ENCODE peak calls at places on chromosomes 2 and 18, in four cellular contexts. One of them, this sample, is unnamed.

GRCh38 chr18:11407900-11408299 is 201.5 kb upstream of the SLC35G4 start:
- DNase-seq in Panc1: no peak
- DNase-seq in pancreas: no peak
- DNase-seq in hepatocyte: no peak
- DNase-seq in this sample: no peak

GRCh38 chr2:230842473-230842872 is 22.3 kb upstream of the ITM2C start:
- DNase-seq in Panc1: no peak
- DNase-seq in pancreas: no peak
- DNase-seq in hepatocyte: no peak
- DNase-seq in this sample: no peak

GRCh38 chr2:144094408-144095151 is 425.3 kb downstream of the ZEB2 start:
- DNase-seq in Panc1: no peak
- DNase-seq in pancreas: no peak
- DNase-seq in hepatocyte: no peak
- DNase-seq in this sample: no peak

GRCh38 chr18:49111191-49111988 is 160.6 kb upstream of the SMAD7 start:
- DNase-seq in Panc1: no peak
- DNase-seq in pancreas: no peak
- DNase-seq in hepatocyte: no peak
- DNase-seq in this sample: peak; percentile 20

GRCh38 chr2:130335226-130335625 is 7.5 kb upstream of the IMP4 start:
- DNase-seq in Panc1: no peak
- DNase-seq in pancreas: no peak
- DNase-seq in hepatocyte: no peak
- DNase-seq in this sample: no peak

GRCh38 chr2:136207030-136207623 is 89.2 kb upstream of the CXCR4 start:
- DNase-seq in Panc1: no peak
- DNase-seq in pancreas: no peak
- DNase-seq in hepatocyte: no peak
- DNase-seq in this sample: no peak

GRCh38 chr2:25740810-25741381 is 67.5 kb upstream of the DTNB start:
- DNase-seq in Panc1: no peak
- DNase-seq in pancreas: no peak
- DNase-seq in hepatocyte: no peak
- DNase-seq in this sample: no peak

GRCh38 chr18:62512996-62513395 is 9.8 kb upstream of the ZCCHC2 start:
- DNase-seq in Panc1: no peak
- DNase-seq in pancreas: no peak
- DNase-seq in hepatocyte: no peak
- DNase-seq in this sample: no peak

GRCh38 chr2:173553589-173553988 is 198.9 kb downstream of the CDCA7 start:
- DNase-seq in Panc1: no peak
- DNase-seq in pancreas: no peak
- DNase-seq in hepatocyte: peak; percentile 49
- DNase-seq in this sample: no peak

GRCh38 chr2:154477319-154477718 is 221.2 kb upstream of the KCNJ3 start:
- DNase-seq in Panc1: no peak
- DNase-seq in pancreas: no peak
- DNase-seq in hepatocyte: no peak
- DNase-seq in this sample: no peak

GRCh38 chr2:214410918-214411554 is at the start of gene VWC2L:
- DNase-seq in Panc1: no peak
- DNase-seq in pancreas: peak; percentile 54
- DNase-seq in hepatocyte: peak; percentile 91
- DNase-seq in this sample: peak; percentile 43

DNA sequence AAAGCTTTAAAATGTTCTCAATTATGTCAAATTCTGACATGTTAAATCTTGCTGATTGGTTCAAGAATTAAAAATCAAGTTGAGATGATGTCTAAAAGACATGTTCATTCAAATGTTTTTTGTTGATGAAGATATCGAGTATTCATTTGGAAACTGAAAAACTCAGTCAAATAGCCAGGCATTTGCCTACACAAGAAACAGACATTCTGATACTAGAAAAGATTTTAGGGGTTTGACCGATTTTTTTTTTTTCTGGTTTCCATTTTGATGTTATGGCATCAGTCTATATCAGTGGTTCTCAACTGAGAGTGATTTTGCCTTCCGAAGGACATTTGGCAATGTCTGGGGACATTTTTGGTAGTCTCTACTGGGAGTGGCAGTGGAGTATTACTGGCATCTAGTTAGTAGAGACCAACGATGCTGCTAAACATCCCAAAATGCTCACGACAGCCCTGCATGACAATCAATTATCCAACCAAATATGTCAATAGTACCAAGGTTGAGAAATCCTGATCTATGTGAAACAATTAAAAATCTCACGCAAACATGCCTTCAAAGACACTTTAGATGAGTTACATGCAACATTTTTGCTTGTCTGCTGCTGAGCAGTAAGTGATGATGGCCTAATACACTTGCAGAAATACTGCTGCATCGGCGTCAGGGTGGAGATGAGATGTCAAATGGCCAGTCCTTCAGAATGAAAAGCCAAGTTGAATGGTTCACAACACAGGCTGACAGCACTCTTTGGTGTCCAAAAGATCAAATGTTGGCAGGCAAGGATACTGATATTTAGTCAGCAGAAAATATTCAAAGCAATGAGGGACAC is 12.5 kb downstream of the RASGRP3 start:
- DNase-seq in Panc1: no peak
- DNase-seq in pancreas: no peak
- DNase-seq in hepatocyte: no peak
- DNase-seq in this sample: no peak
- H3K4me1 ChIP-seq in Panc1: no peaks in the 10 kb centered on the region
- H3K4me1 ChIP-seq in pancreas: no peaks in the 10 kb centered on the region
- H3K4me1 ChIP-seq in hepatocyte: no peaks in the 10 kb centered on the region
- H3K4me1 ChIP-seq in this sample: no peaks in the 10 kb centered on the region

GRCh38 chr2:80364511-80365212 is 60.1 kb upstream of the LRRTM1 start:
- DNase-seq in Panc1: no peak
- DNase-seq in pancreas: no peak
- DNase-seq in hepatocyte: no peak
- DNase-seq in this sample: no peak

GRCh38 chr2:80363330-80363729 is 58.8 kb upstream of the LRRTM1 start:
- DNase-seq in Panc1: no peak
- DNase-seq in pancreas: no peak
- DNase-seq in hepatocyte: no peak
- DNase-seq in this sample: no peak

GRCh38 chr2:80361904-80362303 is 57.4 kb upstream of the LRRTM1 start:
- DNase-seq in Panc1: no peak
- DNase-seq in pancreas: no peak
- DNase-seq in hepatocyte: no peak
- DNase-seq in this sample: no peak

GRCh38 chr2:80363951-80364350 is 59.4 kb upstream of the LRRTM1 start:
- DNase-seq in Panc1: no peak
- DNase-seq in pancreas: no peak
- DNase-seq in hepatocyte: no peak
- DNase-seq in this sample: no peak

DNA sequence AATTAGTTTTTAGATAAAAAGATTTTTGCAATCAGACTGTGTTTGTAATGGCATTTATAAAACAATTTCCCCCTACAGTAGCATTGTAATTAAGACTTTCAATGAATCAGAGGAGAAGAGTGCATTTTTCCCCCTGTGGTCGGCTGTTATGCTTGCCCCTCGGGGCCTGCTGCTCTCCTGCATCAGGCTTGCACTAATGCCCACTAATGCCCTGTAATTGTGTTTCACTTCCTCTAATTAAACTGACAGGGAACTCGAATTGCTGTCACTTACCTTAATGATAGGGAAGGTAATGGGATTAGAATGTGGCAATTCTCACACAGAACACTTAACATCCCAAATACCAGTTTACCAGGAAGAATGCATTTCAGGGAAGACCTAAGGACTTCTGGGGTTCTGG is 61.2 kb upstream of the LRRTM1 start:
- DNase-seq in Panc1: no peak
- DNase-seq in pancreas: no peak
- DNase-seq in hepatocyte: no peak
- DNase-seq in this sample: peak; percentile 28
- H3K4me1 ChIP-seq in Panc1: no peaks in the 10 kb centered on the region
- H3K4me1 ChIP-seq in pancreas: no peaks in the 10 kb centered on the region
- H3K4me1 ChIP-seq in hepatocyte: no peaks in the 10 kb centered on the region
- H3K4me1 ChIP-seq in this sample: peaks cover 5% of the 10 kb centered on the region

GRCh38 chr2:127082974-127083373 is 24.0 kb downstream of the BIN1 start:
- DNase-seq in Panc1: no peak
- DNase-seq in pancreas: no peak
- DNase-seq in hepatocyte: no peak
- DNase-seq in this sample: no peak

GRCh38 chr2:127080226-127080940 is 26.6 kb downstream of the BIN1 start:
- DNase-seq in Panc1: no peak
- DNase-seq in pancreas: no peak
- DNase-seq in hepatocyte: peak; percentile 76
- DNase-seq in this sample: no peak

GRCh38 chr2:127079358-127079920 is 27.5 kb downstream of the BIN1 start:
- DNase-seq in Panc1: no peak
- DNase-seq in pancreas: no peak
- DNase-seq in hepatocyte: no peak
- DNase-seq in this sample: no peak

GRCh38 chr2:127081826-127082633 is 24.9 kb downstream of the BIN1 start:
- DNase-seq in Panc1: no peak
- DNase-seq in pancreas: no peak
- DNase-seq in hepatocyte: peak; percentile 52
- DNase-seq in this sample: no peak

DNA sequence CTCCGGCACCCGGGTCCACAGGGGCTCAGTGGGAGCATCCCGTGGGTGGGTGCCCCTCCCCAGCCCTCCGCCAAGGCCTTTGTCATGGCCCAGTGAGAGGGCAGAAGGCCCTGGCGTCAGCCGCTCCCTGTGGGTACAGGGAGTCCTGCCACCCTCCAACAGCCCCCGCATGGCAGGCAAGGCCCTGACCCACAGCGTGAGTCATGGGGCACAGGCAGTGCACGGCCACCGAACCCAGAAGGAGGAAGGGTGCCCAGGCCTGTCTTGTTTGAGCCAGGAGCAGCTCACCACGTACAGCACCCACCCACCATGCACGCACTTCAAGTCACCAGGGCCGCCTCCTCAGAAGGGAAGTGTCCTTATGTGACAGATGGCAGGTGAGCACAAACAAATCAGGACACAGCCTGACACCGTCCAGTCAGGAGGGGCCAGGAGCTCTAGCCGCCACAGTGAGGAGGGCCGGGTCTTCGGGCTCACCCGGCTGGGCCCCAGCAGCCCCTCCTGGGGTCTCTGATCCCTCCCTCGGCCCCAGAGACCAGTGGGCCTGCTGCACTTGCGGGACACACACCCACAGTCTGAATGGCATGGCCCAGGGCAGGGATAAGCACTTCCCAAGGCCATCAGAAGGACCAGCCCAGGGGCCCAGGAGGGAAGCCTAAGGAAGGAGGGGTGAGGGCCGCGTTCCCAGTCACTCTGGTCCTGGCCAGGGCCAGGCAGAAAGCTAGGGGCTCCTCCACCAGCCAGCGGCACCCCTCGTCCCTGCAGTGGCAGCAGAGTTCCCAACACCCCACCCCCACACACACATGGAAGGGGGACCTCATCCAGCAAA is 25.8 kb downstream of the BIN1 start:
- DNase-seq in Panc1: no peak
- DNase-seq in pancreas: no peak
- DNase-seq in hepatocyte: no peak
- DNase-seq in this sample: no peak
- H3K4me1 ChIP-seq in Panc1: peaks cover 42% of the 10 kb centered on the region
- H3K4me1 ChIP-seq in pancreas: no peaks in the 10 kb centered on the region
- H3K4me1 ChIP-seq in hepatocyte: peaks cover 82% of the 10 kb centered on the region
- H3K4me1 ChIP-seq in this sample: peaks cover 46% of the 10 kb centered on the region

GRCh38 chr18:75131455-75132000 is 77.4 kb downstream of the PTGR3 start:
- DNase-seq in Panc1: no peak
- DNase-seq in pancreas: no peak
- DNase-seq in hepatocyte: no peak
- DNase-seq in this sample: no peak
- H3K4me1 ChIP-seq in Panc1: no peaks in the 10 kb centered on the region
- H3K4me1 ChIP-seq in pancreas: no peaks in the 10 kb centered on the region
- H3K4me1 ChIP-seq in hepatocyte: peaks cover 10% of the 10 kb centered on the region
- H3K4me1 ChIP-seq in this sample: no peaks in the 10 kb centered on the region

GRCh38 chr18:74278983-74279382 is 12.8 kb downstream of the CYB5A start:
- DNase-seq in Panc1: no peak
- DNase-seq in pancreas: no peak
- DNase-seq in hepatocyte: no peak
- DNase-seq in this sample: no peak
- H3K4me1 ChIP-seq in Panc1: no peaks in the 10 kb centered on the region
- H3K4me1 ChIP-seq in pancreas: peaks cover 43% of the 10 kb centered on the region
- H3K4me1 ChIP-seq in hepatocyte: peaks cover 57% of the 10 kb centered on the region
- H3K4me1 ChIP-seq in this sample: no peaks in the 10 kb centered on the region

GRCh38 chr2:10164611-10165010 is 42.1 kb downstream of the RRM2 start:
- DNase-seq in Panc1: no peak
- DNase-seq in pancreas: no peak
- DNase-seq in hepatocyte: no peak
- DNase-seq in this sample: peak; percentile 32

GRCh38 chr2:10166489-10167295 is 44.2 kb downstream of the RRM2 start:
- DNase-seq in Panc1: no peak
- DNase-seq in pancreas: no peak
- DNase-seq in hepatocyte: no peak
- DNase-seq in this sample: peak; percentile 26

GRCh38 chr2:10165282-10165681 is 42.7 kb downstream of the RRM2 start:
- DNase-seq in Panc1: no peak
- DNase-seq in pancreas: no peak
- DNase-seq in hepatocyte: no peak
- DNase-seq in this sample: peak; percentile 33

GRCh38 chr2:10167316-10167715 is 44.8 kb downstream of the RRM2 start:
- DNase-seq in Panc1: no peak
- DNase-seq in pancreas: no peak
- DNase-seq in hepatocyte: no peak
- DNase-seq in this sample: peak; percentile 33

DNA sequence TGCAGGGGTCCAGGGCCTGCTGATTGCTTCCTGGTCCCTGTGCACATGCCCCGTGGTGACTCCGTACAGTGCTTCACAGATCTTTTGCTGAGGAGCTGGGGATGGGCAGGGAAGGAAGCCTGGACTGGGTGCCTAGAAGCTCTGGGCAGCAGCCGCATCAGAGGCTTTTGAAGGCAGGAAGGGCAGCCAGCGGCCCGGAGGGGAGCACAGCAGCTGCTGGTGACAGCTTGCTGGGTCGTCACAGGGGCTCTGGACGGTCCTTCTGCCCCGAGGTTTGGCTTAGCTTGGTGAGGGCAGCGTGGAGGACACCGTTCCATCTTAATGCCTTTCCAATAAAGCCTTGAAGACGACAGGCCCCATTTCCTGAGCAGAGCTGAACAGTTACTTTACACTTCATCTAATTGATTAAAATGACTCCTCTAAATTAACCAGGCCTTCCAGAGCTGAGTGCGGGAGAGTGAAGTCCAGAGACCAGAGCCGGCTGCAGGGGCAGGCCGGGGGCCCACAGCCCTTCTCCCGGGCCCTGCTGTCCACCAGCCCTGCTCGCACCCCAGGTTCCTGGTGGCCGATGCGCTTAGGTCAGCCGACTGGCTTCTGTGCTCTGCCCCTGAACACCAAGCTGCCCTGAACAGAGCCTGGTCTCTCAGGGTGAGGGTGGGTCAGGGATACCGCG is 43.4 kb downstream of the RRM2 start:
- DNase-seq in Panc1: no peak
- DNase-seq in pancreas: no peak
- DNase-seq in hepatocyte: no peak
- DNase-seq in this sample: peak; percentile 64
- H3K4me1 ChIP-seq in Panc1: peaks cover 10% of the 10 kb centered on the region
- H3K4me1 ChIP-seq in pancreas: no peaks in the 10 kb centered on the region
- H3K4me1 ChIP-seq in hepatocyte: peaks cover 24% of the 10 kb centered on the region
- H3K4me1 ChIP-seq in this sample: peaks cover 18% of the 10 kb centered on the region

GRCh38 chr2:235728401-235729181 is 234.7 kb downstream of the AGAP1 start:
- DNase-seq in Panc1: no peak
- DNase-seq in pancreas: no peak
- DNase-seq in hepatocyte: no peak
- DNase-seq in this sample: no peak
- H3K4me1 ChIP-seq in Panc1: no peaks in the 10 kb centered on the region
- H3K4me1 ChIP-seq in pancreas: peaks cover 5% of the 10 kb centered on the region
- H3K4me1 ChIP-seq in hepatocyte: no peaks in the 10 kb centered on the region
- H3K4me1 ChIP-seq in this sample: no peaks in the 10 kb centered on the region

This sample was measured in SK-N-SH.